ENCODE peak calls at places on chromosomes 6 and 20, in eight cellular contexts. H is fibroblast of lung, A is left ventricle myocardium inferior, N is cardiac muscle cell, B is tibial artery, E is heart left ventricle, U is neural progenitor cell, S is GM23248. T is an unnamed sample.

GRCh38 chr20:1635291-1635979 is 15.6 kb upstream of the SIRPB1 start:
- DNase-seq in E (no peak), N (no peak), U (no peak), H (no peak), B (no peak), A (no peak), S (no peak), T (no peak)

GRCh38 chr6:47308674-47309325 is 905 bp downstream of the TNFRSF21 start:
- DNase-seq in H (peak), B (no peak), N (peak), E (no peak), S (peak), U (peak), A (peak), T (peak)

GRCh38 chr6:147438758-147439528 is 69.5 kb upstream of the SAMD5 start:
- DNase-seq in N (no peak), S (no peak), U (peak), B (no peak), A (no peak), H (no peak), E (no peak), T (no peak)

GRCh38 chr20:20710847-20711315 is 1.6 kb downstream of the RALGAPA2 start:
- DNase-seq in E (no peak), A (no peak), S (no peak), H (no peak), N (no peak), U (no peak), B (no peak), T (peak)

GRCh38 chr6:73452107-73452461 is at the start of gene CGAS:
- DNase-seq in E (peak), B (peak), U (peak), H (peak), S (peak), A (peak), N (peak), T (peak)

GRCh38 chr20:44089987-44090674 is 96.9 kb downstream of the JPH2 start:
- DNase-seq in U (no peak), E (no peak), S (peak), N (peak), H (peak), B (no peak), A (no peak), T (no peak)

GRCh38 chr6:33080127-33081089 is 4.6 kb downstream of the HLA-DPB1 start:
- DNase-seq in S (peak), B (peak), A (peak), H (peak), N (peak), U (peak), E (peak), T (no peak)

GRCh38 chr20:32743237-32744112 is at the start of gene COMMD7:
- DNase-seq in U (peak), B (peak), A (peak), H (peak), N (peak), E (peak), S (peak), T (peak)

GRCh38 chr6:156719395-156719719 is 57.8 kb upstream of the ARID1B start:
- DNase-seq in S (no peak), U (no peak), B (no peak), E (no peak), N (no peak), A (no peak), H (no peak), T (peak)

GRCh38 chr20:46621492-46621891 is 29.8 kb downstream of the SLC13A3 start:
- DNase-seq in S (peak), U (no peak), N (peak), H (peak), A (no peak), B (no peak), E (no peak), T (no peak)

GRCh38 chr6:85132091-85132490 is 317.8 kb upstream of the NT5E start:
- DNase-seq in N (no peak), H (no peak), U (no peak), S (no peak), E (no peak), B (no peak), A (no peak), T (no peak)

GRCh38 chr20:2292711-2293110 is 3.1 kb upstream of the TGM3 start:
- DNase-seq in E (no peak), H (no peak), U (no peak), B (peak), N (peak), A (no peak), S (peak), T (no peak)

GRCh38 chr6:27865952-27866369 is 46.2 kb downstream of the OR2B2 start:
- DNase-seq in N (peak), E (no peak), A (no peak), H (no peak), U (peak), B (no peak), S (peak), T (no peak)

GRCh38 chr20:44504402-44505309 is 17.2 kb downstream of the SERINC3 start:
- DNase-seq in B (no peak), U (no peak), H (no peak), S (no peak), N (no peak), E (no peak), A (no peak), T (no peak)

GRCh38 chr6:108805611-108806181 is 42.5 kb upstream of the ARMC2 start:
- DNase-seq in U (no peak), S (no peak), N (no peak), E (no peak), B (no peak), H (no peak), A (no peak), T (no peak)

GRCh38 chr20:59242714-59243626 is 57.4 kb upstream of the EDN3 start:
- DNase-seq in E (no peak), U (no peak), A (no peak), N (no peak), H (no peak), S (peak), B (no peak), T (no peak)

GRCh38 chr6:46734867-46735719 is at the start of gene PLA2G7:
- DNase-seq in A (peak), E (no peak), H (peak), S (peak), B (peak), N (peak), U (peak), T (no peak)

GRCh38 chr6:84633771-84634170 is 130.6 kb downstream of the TBX18 start:
- DNase-seq in B (no peak), U (no peak), E (no peak), H (peak), S (peak), N (no peak), A (no peak), T (no peak)

GRCh38 chr20:10573273-10573950 is 100.4 kb downstream of the JAG1 start:
- DNase-seq in H (peak), S (peak), E (no peak), B (no peak), A (no peak), N (no peak), U (no peak), T (no peak)

GRCh38 chr20:60559462-60559861 is 601.2 kb downstream of the CDH26 start:
- DNase-seq in S (no peak), B (no peak), A (no peak), U (peak), E (no peak), N (no peak), H (no peak), T (no peak)

GRCh38 chr20:17570347-17571152 is 675 bp downstream of the DSTN start:
- DNase-seq in S (peak), E (peak), A (peak), H (peak), B (peak), U (peak), N (peak), T (peak)

GRCh38 chr6:53794073-53794719 is 609 bp upstream of the LRRC1 start:
- DNase-seq in A (peak), B (peak), S (peak), U (peak), H (peak), E (peak), N (peak), T (no peak)

GRCh38 chr20:62707281-62707941 is 1.2 kb upstream of the NTSR1 start:
- DNase-seq in H (no peak), S (no peak), E (no peak), U (peak), N (no peak), B (no peak), A (no peak), T (no peak)

GRCh38 chr20:23257848-23258746 is 92.5 kb upstream of the NXT1 start:
- DNase-seq in E (no peak), A (no peak), U (no peak), H (peak), B (no peak), N (peak), S (peak), T (peak)

GRCh38 chr6:119484598-119484997 is 135.0 kb upstream of the MAN1A1 start:
- DNase-seq in N (peak), E (no peak), U (peak), B (no peak), S (peak), A (no peak), H (peak), T (no peak)

DNA sequence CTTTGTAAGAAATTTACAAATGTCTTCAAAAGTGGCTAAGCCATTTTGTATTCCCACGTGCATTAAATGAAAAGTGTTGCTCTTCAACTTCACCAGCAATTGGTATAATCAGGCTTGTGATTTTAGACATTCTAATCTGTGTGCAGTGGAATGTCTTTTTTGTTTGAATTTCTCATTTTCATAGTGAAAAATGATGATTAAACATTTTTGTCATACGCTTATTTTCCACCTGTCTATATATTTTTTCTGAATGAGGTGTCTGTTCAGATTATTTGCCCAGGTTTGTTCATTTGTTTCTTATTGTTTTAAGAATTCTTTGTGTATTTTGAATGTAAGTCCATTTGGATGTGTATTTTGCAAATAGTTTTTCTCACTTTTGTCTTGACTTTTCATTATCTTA is 558.1 kb downstream of the TENT5A start:
- DNase-seq in B (no peak), U (no peak), S (no peak), A (no peak), H (no peak), E (no peak), N (no peak), T (no peak)
- H3K27ac ChIP-seq in B (no peak), U (no peak), S (no peak), A (no peak), H (no peak), E (no peak), N (no peak), T (no peak)

DNA sequence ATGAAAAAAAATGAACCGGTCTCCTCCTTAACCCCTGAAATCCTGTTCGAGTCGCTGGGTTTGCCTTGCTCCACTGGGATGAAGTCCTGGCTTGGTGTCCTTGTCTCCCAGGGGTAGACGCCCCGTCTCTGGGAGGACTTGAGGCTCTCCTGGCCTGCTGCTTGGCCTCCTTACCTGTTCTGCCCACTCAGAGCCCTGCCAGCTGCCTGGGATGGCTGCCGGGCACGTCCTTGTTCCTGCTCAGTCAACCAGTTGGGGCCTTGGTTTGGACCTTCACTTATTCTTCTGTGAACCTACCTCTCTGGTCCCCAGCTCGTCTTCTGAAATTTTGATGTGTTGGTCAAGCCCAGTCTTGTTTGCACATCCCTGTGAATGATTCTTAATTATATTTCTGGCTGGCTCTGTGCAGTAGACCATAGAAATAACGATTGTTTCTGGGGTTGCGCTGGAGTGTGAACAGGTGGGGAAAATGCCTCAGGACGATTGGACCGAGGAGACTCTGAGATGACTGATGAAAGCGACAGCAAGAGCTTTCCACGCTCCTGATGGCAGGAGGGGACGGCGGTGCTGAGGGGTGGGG is 126.5 kb upstream of the ESR1 start:
- DNase-seq in A (no peak), B (no peak), U (no peak), S (no peak), E (no peak), N (no peak), H (no peak), T (no peak)
- H3K27ac ChIP-seq in A (peak), B (no peak), U (no peak), S (no peak), E (peak), N (no peak), H (no peak), T (peak)

GRCh38 chr6:12007915-12008286 is 4.2 kb upstream of the HIVEP1 start:
- DNase-seq in U (no peak), N (no peak), A (no peak), B (no peak), S (no peak), E (no peak), H (no peak), T (no peak)
- H3K27ac ChIP-seq in U (no peak), N (peak), A (peak), B (peak), S (peak), E (peak), H (no peak), T (peak)

GRCh38 chr6:71513036-71513435 is 224.4 kb downstream of the OGFRL1 start:
- DNase-seq in A (no peak), H (no peak), N (no peak), S (no peak), B (no peak), U (no peak), E (no peak), T (no peak)

GRCh38 chr6:71509142-71509541 is 220.5 kb downstream of the OGFRL1 start:
- DNase-seq in A (no peak), E (no peak), N (no peak), H (no peak), S (no peak), B (no peak), U (no peak), T (no peak)

GRCh38 chr6:71510856-71511255 is 222.2 kb downstream of the OGFRL1 start:
- DNase-seq in S (no peak), E (no peak), A (no peak), B (no peak), N (no peak), U (no peak), H (no peak), T (no peak)

GRCh38 chr6:71512256-71512655 is 223.6 kb downstream of the OGFRL1 start:
- DNase-seq in E (no peak), A (no peak), H (no peak), S (no peak), U (no peak), N (no peak), B (no peak), T (no peak)

DNA sequence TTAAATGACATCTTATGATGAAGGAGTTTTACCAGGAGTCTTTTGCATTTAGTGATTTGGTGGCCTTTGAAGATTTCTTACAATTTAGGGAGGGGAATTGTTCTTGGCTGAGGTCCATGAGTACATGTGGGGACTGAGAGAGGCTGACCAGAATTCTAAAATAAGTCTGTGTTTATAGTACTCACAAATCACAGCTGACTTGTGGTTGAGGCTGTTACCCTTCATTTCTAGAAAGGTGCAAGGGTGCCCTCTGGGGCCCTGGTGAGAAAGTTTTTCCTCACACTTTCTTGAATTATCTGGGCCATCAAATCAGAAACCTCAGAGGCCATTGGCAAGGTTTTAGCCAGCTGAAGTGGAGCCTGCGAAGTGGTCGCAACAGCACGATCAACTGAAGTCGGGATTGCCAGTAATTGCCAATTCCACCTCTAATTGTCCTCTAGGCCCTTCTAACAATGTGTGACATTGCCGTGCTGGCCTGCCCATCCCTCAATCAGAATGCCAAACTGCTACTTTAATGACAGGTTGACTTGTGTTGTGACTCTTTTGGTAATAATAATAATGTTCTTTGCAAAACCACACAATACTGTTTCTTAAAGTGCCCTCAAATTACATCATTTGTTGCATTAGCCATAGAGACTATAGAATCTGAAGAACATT is 221.6 kb downstream of the OGFRL1 start:
- DNase-seq in B (peak), H (peak), E (peak), U (peak), A (peak), S (peak), N (peak), T (peak)
- H3K27ac ChIP-seq in B (peak), H (no peak), E (no peak), U (no peak), A (peak), S (no peak), N (no peak), T (no peak)

DNA sequence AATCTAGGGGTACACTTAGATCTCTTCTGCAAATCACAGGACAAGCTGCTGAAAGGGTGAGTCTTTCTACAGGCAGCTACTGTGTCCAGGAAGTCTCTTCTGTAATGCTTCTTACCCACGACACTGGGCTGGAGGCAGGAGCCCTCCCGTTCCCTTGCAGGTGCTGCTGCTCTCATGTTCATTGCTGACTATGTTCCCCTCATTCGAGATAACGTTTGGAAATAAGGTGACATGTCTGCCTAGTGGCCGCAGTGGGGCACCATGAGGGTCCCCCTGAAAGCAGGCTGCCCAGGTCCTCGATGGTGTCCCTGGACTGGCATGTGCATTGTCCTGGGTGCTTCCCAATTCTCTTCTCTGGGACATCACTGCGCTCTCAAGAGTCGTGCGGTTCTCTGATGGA is 74.7 kb downstream of the SYNJ2 start:
- DNase-seq in E (no peak), A (peak), N (no peak), H (no peak), S (no peak), U (no peak), B (no peak), T (no peak)
- H3K27ac ChIP-seq in E (no peak), A (no peak), N (no peak), H (peak), S (peak), U (no peak), B (peak), T (no peak)

GRCh38 chr6:4931530-4932505 is 72.0 kb downstream of the RPP40 start:
- DNase-seq in H (no peak), E (no peak), N (peak), U (peak), S (peak), A (no peak), B (no peak), T (no peak)
- H3K27ac ChIP-seq in H (no peak), E (no peak), N (peak), U (no peak), S (no peak), A (no peak), B (no peak), T (no peak)

DNA sequence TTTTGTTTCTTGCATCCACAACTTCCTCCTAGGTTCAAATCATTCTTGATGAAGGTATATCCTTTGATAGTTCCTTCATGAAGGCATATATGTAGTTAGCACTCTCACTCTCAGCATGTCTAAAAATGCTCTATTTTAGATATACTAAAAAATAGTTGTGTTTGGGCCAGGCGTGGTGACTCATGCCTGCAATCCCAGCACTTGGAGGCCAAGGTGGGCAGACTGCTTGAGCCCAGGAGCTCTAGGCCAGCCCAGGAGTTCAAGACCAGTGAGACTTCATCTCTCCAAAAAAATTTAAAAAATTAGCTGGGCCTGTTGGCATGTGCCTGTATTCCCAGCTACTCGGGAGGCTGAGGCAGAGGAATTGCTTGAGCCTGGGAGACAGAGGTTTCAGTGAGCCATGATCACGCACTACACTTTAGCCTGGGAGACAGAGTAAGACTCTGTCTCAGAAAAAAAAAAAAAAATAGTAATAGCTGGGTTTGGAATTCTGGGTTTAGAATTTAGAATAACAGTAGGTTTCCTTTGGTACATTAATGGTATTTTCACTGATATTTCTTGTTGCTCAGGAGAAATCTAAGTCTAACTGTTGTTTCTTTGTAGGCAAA is 7.0 kb downstream of the SERAC1 start:
- DNase-seq in B (no peak), A (no peak), S (peak), U (no peak), N (peak), E (no peak), H (peak), T (no peak)
- H3K27ac ChIP-seq in B (peak), A (no peak), S (peak), U (no peak), N (no peak), E (no peak), H (no peak), T (no peak)

GRCh38 chr6:26240157-26240980 is 124.6 kb upstream of the BTN3A2 start:
- DNase-seq in A (peak), U (peak), N (peak), H (peak), E (peak), B (peak), S (peak), T (peak)
- H3K27ac ChIP-seq in A (peak), U (peak), N (peak), H (peak), E (no peak), B (peak), S (peak), T (no peak)

DNA sequence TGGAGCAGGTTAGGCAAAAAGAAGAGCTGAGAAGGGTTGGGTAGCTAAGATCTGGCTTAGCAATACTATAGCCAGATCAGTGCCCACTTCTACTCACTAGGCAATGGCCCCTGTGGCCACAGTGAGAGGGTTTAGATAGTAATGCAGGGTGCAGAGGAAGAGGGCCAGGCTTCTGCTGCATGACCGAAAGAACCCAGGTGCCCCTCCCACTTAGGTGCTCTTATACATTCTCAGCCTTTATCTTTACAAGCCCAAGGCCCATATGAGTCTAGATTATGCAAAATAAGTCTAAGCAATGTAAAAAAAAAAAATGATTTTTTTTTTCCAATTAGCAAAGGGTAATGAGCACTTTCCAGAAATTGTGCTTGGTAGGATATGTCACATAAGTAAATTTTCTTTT is 171.3 kb downstream of the CD24 start:
- DNase-seq in H (no peak), B (no peak), E (no peak), U (no peak), A (no peak), S (no peak), N (no peak), T (no peak)
- H3K27ac ChIP-seq in H (no peak), B (no peak), E (no peak), U (no peak), A (no peak), S (no peak), N (no peak), T (no peak)